ENCODE peak calls at places on chromosomes 16 and 17, in five cellular contexts. J is PC-3, Q is dorsolateral prefrontal cortex, T is A549, O is cardiac muscle cell. A is an unnamed sample.

GRCh38 chr17:66627985-66628384 is 206.9 kb upstream of the CACNG5 start:
- DNase-seq in J (no peak), Q (no peak), T (no peak), O (peak), A (peak)

GRCh38 chr17:44159519-44160210 is 10.8 kb upstream of the ASB16 start:
- DNase-seq in J (no peak), Q (no peak), T (no peak), O (peak), A (peak)

GRCh38 chr16:31335431-31335830 is 19.5 kb upstream of the ITGAX start:
- DNase-seq in J (no peak), Q (no peak), T (no peak), O (no peak), A (no peak)

GRCh38 chr16:3652373-3653037 is 2.0 kb upstream of the DNASE1 start:
- DNase-seq in J (no peak), Q (no peak), T (no peak), O (no peak), A (no peak)

GRCh38 chr17:74566132-74566753 is 1.1 kb downstream of the CD300H start:
- DNase-seq in J (peak), Q (no peak), T (peak), O (peak), A (peak)

GRCh38 chr17:72448019-72448418 is 327.2 kb downstream of the SOX9 start:
- DNase-seq in J (no peak), Q (no peak), T (no peak), O (no peak), A (no peak)

GRCh38 chr16:47887496-47887895 is 268.3 kb downstream of the ABCC12 start:
- DNase-seq in J (peak), Q (no peak), T (peak), O (peak), A (peak)

GRCh38 chr16:11004351-11004750 is 60.0 kb downstream of the CLEC16A start:
- DNase-seq in J (no peak), Q (no peak), T (no peak), O (peak), A (no peak)

GRCh38 chr17:73827627-73828241 is 183.5 kb upstream of the SDK2 start:
- DNase-seq in J (peak), Q (no peak), T (no peak), O (peak), A (peak)

GRCh38 chr17:33668516-33668915 is 375.4 kb upstream of the ASIC2 start:
- DNase-seq in J (no peak), Q (no peak), T (no peak), O (no peak), A (no peak)

GRCh38 chr17:17386143-17386800 is 83.1 kb downstream of the NT5M start:
- DNase-seq in J (no peak), Q (no peak), T (no peak), O (no peak), A (no peak)

GRCh38 chr16:66603537-66604375 is 748 bp upstream of the CMTM3 start:
- DNase-seq in J (no peak), Q (no peak), T (peak), O (peak), A (peak)

GRCh38 chr17:29085223-29085622 is 42.3 kb downstream of the PIPOX start:
- DNase-seq in J (no peak), Q (no peak), T (no peak), O (no peak), A (no peak)
- H3K4me3 ChIP-seq in J (no peak), Q (no peak), T (no peak), O (no peak), A (no peak)

GRCh38 chr17:78174870-78175642 is 6.7 kb downstream of the SYNGR2 start:
- DNase-seq in J (no peak), Q (no peak), T (no peak), O (no peak), A (no peak)
- TF ChIP-seq CTCF in J (peak), Q (no peak), T (peak), O (no peak), A (no peak)

GRCh38 chr17:56598471-56598870 is 5.0 kb downstream of the NOG start:
- DNase-seq in J (peak), Q (no peak), T (no peak), O (no peak), A (no peak)

GRCh38 chr17:56594528-56595418 is 1.3 kb downstream of the NOG start:
- DNase-seq in J (peak), Q (no peak), T (peak), O (no peak), A (no peak)

GRCh38 chr17:56595831-56596740 is 2.6 kb downstream of the NOG start:
- DNase-seq in J (peak), Q (no peak), T (no peak), O (no peak), A (no peak)

GRCh38 chr17:56597495-56597990 is 4.0 kb downstream of the NOG start:
- DNase-seq in J (peak), Q (no peak), T (no peak), O (no peak), A (no peak)

GRCh38 chr17:56596741-56597494 is 3.4 kb downstream of the NOG start:
- DNase-seq in J (no peak), Q (no peak), T (no peak), O (no peak), A (no peak)
- H3K4me3 ChIP-seq in J (peak), Q (peak), T (peak), O (peak), A (no peak)

GRCh38 chr17:38674013-38674748 is 576 bp downstream of the EPOP start:
- DNase-seq in J (no peak), Q (no peak), T (peak), O (no peak), A (no peak)
- TF ChIP-seq CTCF in J (peak), Q (no peak), T (peak), O (no peak), A (peak)

GRCh38 chr16:89096042-89096717 is 2.5 kb downstream of the ACSF3 start:
- DNase-seq in J (no peak), Q (no peak), T (no peak), O (no peak), A (no peak)
- H3K4me3 ChIP-seq in J (no peak), Q (no peak), T (no peak), O (no peak), A (no peak)